ENCODE peak calls at places on chromosomes 13 and 19, in seven cellular contexts. One of them, this sample, is unnamed.

GRCh38 chr19:33883869-33884519 is 87.3 kb downstream of the KCTD15 start:
- DNase-seq in heart left ventricle: peak; percentile 45
- DNase-seq in Peyer's patch: no peak
- DNase-seq in GM12891: no peak
- DNase-seq in IMR-90: no peak
- DNase-seq in suprapubic skin: no peak
- DNase-seq in ovary: no peak
- DNase-seq in this sample: no peak

GRCh38 chr13:113907637-113908617 is 44.1 kb upstream of the GAS6 start:
- DNase-seq in heart left ventricle: no peak
- DNase-seq in Peyer's patch: peak; percentile 65
- DNase-seq in GM12891: no peak
- DNase-seq in IMR-90: peak; percentile 97
- DNase-seq in suprapubic skin: no peak
- DNase-seq in ovary: no peak
- DNase-seq in this sample: peak; percentile 18

GRCh38 chr13:28355822-28356371 is 139.0 kb downstream of the FLT1 start:
- DNase-seq in heart left ventricle: no peak
- DNase-seq in Peyer's patch: no peak
- DNase-seq in GM12891: no peak
- DNase-seq in IMR-90: peak; percentile 86
- DNase-seq in suprapubic skin: no peak
- DNase-seq in ovary: no peak
- DNase-seq in this sample: no peak

GRCh38 chr13:99659234-99659633 is 158.0 kb downstream of the TM9SF2 start:
- DNase-seq in heart left ventricle: no peak
- DNase-seq in Peyer's patch: no peak
- DNase-seq in GM12891: no peak
- DNase-seq in IMR-90: no peak
- DNase-seq in suprapubic skin: no peak
- DNase-seq in ovary: no peak
- DNase-seq in this sample: no peak

GRCh38 chr19:12092065-12092867 is 27.7 kb downstream of the ZNF844 start:
- DNase-seq in heart left ventricle: peak; percentile 92
- DNase-seq in Peyer's patch: peak; percentile 80
- DNase-seq in GM12891: peak; percentile 84
- DNase-seq in IMR-90: peak; percentile 86
- DNase-seq in suprapubic skin: peak; percentile 93
- DNase-seq in ovary: peak; percentile 79
- DNase-seq in this sample: peak; percentile 94

GRCh38 chr19:33403973-33404304 is 30.4 kb downstream of the CEBPG start:
- DNase-seq in heart left ventricle: no peak
- DNase-seq in Peyer's patch: no peak
- DNase-seq in GM12891: no peak
- DNase-seq in IMR-90: no peak
- DNase-seq in suprapubic skin: no peak
- DNase-seq in ovary: no peak
- DNase-seq in this sample: no peak

GRCh38 chr19:17837972-17838371 is 9.8 kb downstream of the JAK3 start:
- DNase-seq in heart left ventricle: no peak
- DNase-seq in Peyer's patch: no peak
- DNase-seq in GM12891: no peak
- DNase-seq in IMR-90: no peak
- DNase-seq in suprapubic skin: no peak
- DNase-seq in ovary: no peak
- DNase-seq in this sample: no peak

GRCh38 chr13:81048026-81048461 is 707.1 kb upstream of the SPRY2 start:
- DNase-seq in heart left ventricle: no peak
- DNase-seq in Peyer's patch: no peak
- DNase-seq in GM12891: no peak
- DNase-seq in IMR-90: no peak
- DNase-seq in suprapubic skin: no peak
- DNase-seq in ovary: no peak
- DNase-seq in this sample: no peak

GRCh38 chr19:43464089-43464775 is 1.2 kb downstream of the LYPD3 start:
- DNase-seq in heart left ventricle: peak; percentile 85
- DNase-seq in Peyer's patch: peak; percentile 84
- DNase-seq in GM12891: peak; percentile 77
- DNase-seq in IMR-90: no peak
- DNase-seq in suprapubic skin: peak; percentile 90
- DNase-seq in ovary: peak; percentile 88
- DNase-seq in this sample: peak; percentile 88

GRCh38 chr13:80477641-80478443 is 136.9 kb upstream of the SPRY2 start:
- DNase-seq in heart left ventricle: no peak
- DNase-seq in Peyer's patch: no peak
- DNase-seq in GM12891: no peak
- DNase-seq in IMR-90: no peak
- DNase-seq in suprapubic skin: no peak
- DNase-seq in ovary: no peak
- DNase-seq in this sample: no peak

GRCh38 chr13:109673477-109673876 is 112.9 kb downstream of the IRS2 start:
- DNase-seq in heart left ventricle: no peak
- DNase-seq in Peyer's patch: no peak
- DNase-seq in GM12891: no peak
- DNase-seq in IMR-90: peak; percentile 6
- DNase-seq in suprapubic skin: no peak
- DNase-seq in ovary: no peak
- DNase-seq in this sample: no peak

GRCh38 chr13:98171806-98172569 is 5.1 kb downstream of the RNF113B start:
- DNase-seq in heart left ventricle: peak; percentile 72
- DNase-seq in Peyer's patch: no peak
- DNase-seq in GM12891: no peak
- DNase-seq in IMR-90: peak; percentile 32
- DNase-seq in suprapubic skin: no peak
- DNase-seq in ovary: no peak
- DNase-seq in this sample: peak; percentile 57

GRCh38 chr13:97911311-97912138 is 42.0 kb upstream of the IPO5 start:
- DNase-seq in heart left ventricle: no peak
- DNase-seq in Peyer's patch: no peak
- DNase-seq in GM12891: no peak
- DNase-seq in IMR-90: peak; percentile 32
- DNase-seq in suprapubic skin: no peak
- DNase-seq in ovary: no peak
- DNase-seq in this sample: no peak

GRCh38 chr13:114285166-114285808 is 3.9 kb downstream of the UPF3A start:
- DNase-seq in heart left ventricle: no peak
- DNase-seq in Peyer's patch: no peak
- DNase-seq in GM12891: no peak
- DNase-seq in IMR-90: peak; percentile 17
- DNase-seq in suprapubic skin: no peak
- DNase-seq in ovary: no peak
- DNase-seq in this sample: no peak

GRCh38 chr19:9008667-9009066 is 1.5 kb downstream of the MUC16 start:
- DNase-seq in heart left ventricle: no peak
- DNase-seq in Peyer's patch: no peak
- DNase-seq in GM12891: no peak
- DNase-seq in IMR-90: no peak
- DNase-seq in suprapubic skin: no peak
- DNase-seq in ovary: no peak
- DNase-seq in this sample: no peak

GRCh38 chr19:48043675-48044258 is at the start of gene CABP5:
- DNase-seq in heart left ventricle: no peak
- DNase-seq in Peyer's patch: no peak
- DNase-seq in GM12891: no peak
- DNase-seq in IMR-90: no peak
- DNase-seq in suprapubic skin: no peak
- DNase-seq in ovary: no peak
- DNase-seq in this sample: no peak

DNA sequence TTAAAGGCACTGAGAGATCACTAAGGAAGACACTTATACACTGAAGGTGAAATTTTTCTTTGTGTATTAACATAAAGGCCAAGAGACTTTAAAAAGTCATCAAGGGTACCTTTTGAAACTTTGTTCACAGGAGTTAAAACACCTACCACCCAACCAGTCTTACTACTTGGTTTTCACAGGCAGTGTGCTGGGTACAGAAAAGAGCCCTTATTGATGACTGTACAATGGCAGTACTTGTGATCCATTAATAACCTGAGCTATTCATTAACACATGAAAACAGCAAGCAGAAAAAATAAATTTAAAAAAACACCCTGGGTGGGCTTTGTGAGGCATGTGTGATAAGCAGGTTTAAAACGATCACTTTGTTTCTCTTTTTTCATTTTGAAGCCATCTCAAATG is 148.9 kb downstream of the TBC1D4 start:
- DNase-seq in heart left ventricle: no peak
- DNase-seq in Peyer's patch: no peak
- DNase-seq in GM12891: no peak
- DNase-seq in IMR-90: no peak
- DNase-seq in suprapubic skin: no peak
- DNase-seq in ovary: no peak
- DNase-seq in this sample: no peak
- TF ChIP-seq POLR2A in heart left ventricle: no peak
- TF ChIP-seq POLR2A in Peyer's patch: no peak
- TF ChIP-seq POLR2A in GM12891: no peak
- TF ChIP-seq POLR2A in IMR-90: no peak
- TF ChIP-seq POLR2A in suprapubic skin: no peak
- TF ChIP-seq POLR2A in ovary: no peak
- TF ChIP-seq POLR2A in this sample: no peak

GRCh38 chr19:40803170-40803856 is 4.3 kb downstream of the EGLN2 start:
- DNase-seq in heart left ventricle: no peak
- DNase-seq in Peyer's patch: no peak
- DNase-seq in GM12891: no peak
- DNase-seq in IMR-90: no peak
- DNase-seq in suprapubic skin: no peak
- DNase-seq in ovary: no peak
- DNase-seq in this sample: no peak
- TF ChIP-seq POLR2A in heart left ventricle: no peak
- TF ChIP-seq POLR2A in Peyer's patch: peak; percentile 17
- TF ChIP-seq POLR2A in GM12891: no peak
- TF ChIP-seq POLR2A in IMR-90: no peak
- TF ChIP-seq POLR2A in suprapubic skin: no peak
- TF ChIP-seq POLR2A in ovary: no peak
- TF ChIP-seq POLR2A in this sample: peak; percentile 49

DNA sequence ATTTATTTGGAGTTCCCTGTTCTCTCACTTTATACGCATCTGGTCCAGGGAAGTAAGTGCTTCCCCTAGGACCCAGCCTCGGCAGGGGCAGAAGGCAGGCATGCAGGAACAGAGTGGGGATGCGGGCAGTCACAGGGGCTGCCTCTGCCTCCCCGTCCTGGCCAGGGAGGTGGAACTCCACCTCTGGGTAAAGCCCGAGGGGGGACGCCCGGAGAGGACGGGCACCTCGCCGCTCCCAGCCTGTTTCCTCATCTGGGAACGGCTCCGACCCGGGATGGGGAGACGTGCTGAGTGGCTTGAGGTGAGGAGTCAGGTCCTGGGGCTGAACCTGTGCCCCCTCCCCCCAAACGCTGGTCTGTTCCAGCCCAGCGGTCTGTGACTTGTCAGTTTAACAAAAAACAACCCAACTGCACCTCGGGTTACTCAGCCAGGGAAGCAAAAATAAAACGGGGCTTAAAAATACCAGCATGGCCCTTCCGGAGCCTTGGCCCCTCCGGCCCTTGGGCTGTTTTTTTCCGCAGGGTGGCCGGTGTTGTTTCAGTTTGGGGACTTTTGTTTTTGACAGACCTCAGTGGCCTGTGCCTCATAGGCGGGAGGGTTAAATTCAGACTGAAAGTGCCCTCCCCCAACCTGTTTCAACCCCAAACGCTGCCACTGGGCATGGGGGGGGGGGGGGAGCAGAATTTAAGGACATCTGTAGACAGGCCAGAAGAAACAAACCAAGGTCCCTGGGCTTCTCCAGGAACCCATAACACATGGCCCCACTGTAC is 4.1 kb downstream of the TCF3 start:
- DNase-seq in heart left ventricle: no peak
- DNase-seq in Peyer's patch: no peak
- DNase-seq in GM12891: peak; percentile 76
- DNase-seq in IMR-90: no peak
- DNase-seq in suprapubic skin: no peak
- DNase-seq in ovary: no peak
- DNase-seq in this sample: no peak
- TF ChIP-seq POLR2A in heart left ventricle: no peak
- TF ChIP-seq POLR2A in Peyer's patch: no peak
- TF ChIP-seq POLR2A in GM12891: no peak
- TF ChIP-seq POLR2A in IMR-90: no peak
- TF ChIP-seq POLR2A in suprapubic skin: no peak
- TF ChIP-seq POLR2A in ovary: no peak
- TF ChIP-seq POLR2A in this sample: no peak

DNA sequence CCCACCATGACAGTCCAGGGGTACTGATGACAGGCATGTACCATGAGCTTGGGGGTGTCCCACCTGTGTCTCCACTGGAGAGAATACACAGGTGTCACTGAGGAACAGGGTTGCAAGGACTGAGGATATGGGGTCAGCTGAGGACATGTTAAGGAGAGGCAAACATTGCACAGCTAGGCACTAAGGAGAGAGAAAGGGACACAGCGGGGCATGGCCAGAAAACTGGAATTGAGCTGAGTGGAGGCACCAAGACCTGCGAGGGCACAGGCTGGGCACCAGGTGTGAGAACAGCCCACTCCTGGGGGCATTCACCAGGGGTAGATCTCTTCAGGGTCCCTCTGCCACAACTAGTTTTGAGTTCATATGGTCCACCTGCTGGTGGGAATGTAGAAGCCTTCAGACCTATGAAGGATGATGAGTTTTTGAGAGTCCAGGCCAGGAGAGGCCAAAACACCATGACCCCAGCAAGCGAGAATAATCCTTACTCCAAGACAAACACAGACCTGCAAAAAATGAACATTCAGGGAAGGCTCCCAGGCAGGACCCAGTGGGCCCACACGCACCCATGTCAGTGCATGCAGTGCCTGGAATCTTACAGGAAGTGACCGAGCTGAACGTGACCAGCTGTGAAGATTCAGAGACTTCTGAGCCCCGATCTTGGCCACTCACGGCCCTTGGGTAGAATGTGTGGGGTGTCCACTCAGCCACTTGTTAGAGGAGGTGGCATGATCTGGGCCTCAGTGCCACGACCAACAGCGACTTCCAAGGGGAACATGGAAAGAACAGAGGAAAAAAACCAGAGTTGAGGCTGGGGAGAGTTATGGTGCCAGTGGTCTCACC is 1.4 kb upstream of the ZNF584 start:
- DNase-seq in heart left ventricle: no peak
- DNase-seq in Peyer's patch: no peak
- DNase-seq in GM12891: no peak
- DNase-seq in IMR-90: no peak
- DNase-seq in suprapubic skin: no peak
- DNase-seq in ovary: peak; percentile 22
- DNase-seq in this sample: no peak
- TF ChIP-seq POLR2A in heart left ventricle: no peak
- TF ChIP-seq POLR2A in Peyer's patch: no peak
- TF ChIP-seq POLR2A in GM12891: no peak
- TF ChIP-seq POLR2A in IMR-90: no peak
- TF ChIP-seq POLR2A in suprapubic skin: no peak
- TF ChIP-seq POLR2A in ovary: no peak
- TF ChIP-seq POLR2A in this sample: no peak